ENCODE peak calls at places on chromosomes 12 and 14, in six cellular contexts. N, Z, V, T, C and P are unnamed samples. For H3K9me3, the result is how much of the 10 kb centered on the place peaks cover.

GRCh38 chr12:9936597-9936996 is 4.4 kb upstream of the CLEC2A start:
- DNase-seq in N (no peak), Z (no peak), V (no peak), T (no peak), C (no peak), P (no peak)

GRCh38 chr12:84038241-84038640 is 874.4 kb downstream of the SLC6A15 start:
- DNase-seq in N (no peak), Z (no peak), V (no peak), T (no peak), C (no peak), P (no peak)

GRCh38 chr14:58607131-58607531 is 30.6 kb upstream of the DACT1 start:
- DNase-seq in N (no peak), Z (no peak), V (no peak), T (no peak), C (no peak), P (no peak)

GRCh38 chr12:108121353-108121752 is 7.7 kb upstream of the WSCD2 start:
- DNase-seq in N (no peak), Z (no peak), V (no peak), T (no peak), C (no peak), P (no peak)

GRCh38 chr12:47650469-47650868 is 55.4 kb downstream of the RPAP3 start:
- DNase-seq in N (no peak), Z (no peak), V (no peak), T (no peak), C (no peak), P (no peak)

GRCh38 chr12:62268956-62269355 is 8.8 kb downstream of the USP15 start:
- DNase-seq in N (no peak), Z (no peak), V (no peak), T (no peak), C (no peak), P (no peak)

GRCh38 chr14:60723218-60724079 is 702 bp downstream of the SIX4 start:
- DNase-seq in N (peak), Z (peak), V (peak), T (no peak), C (peak), P (peak)

GRCh38 chr14:81341405-81342180 is 58.5 kb downstream of the STON2 start:
- DNase-seq in N (no peak), Z (no peak), V (no peak), T (no peak), C (no peak), P (no peak)

GRCh38 chr14:79196216-79196615 is 1015.1 kb downstream of the DIO2 start:
- DNase-seq in N (no peak), Z (no peak), V (no peak), T (no peak), C (no peak), P (no peak)

GRCh38 chr12:53791735-53792326 is 40.1 kb upstream of the CISTR start:
- DNase-seq in N (peak), Z (no peak), V (no peak), T (no peak), C (no peak), P (peak)

GRCh38 chr12:12240671-12241345 is 26.0 kb downstream of the LRP6 start:
- DNase-seq in N (peak), Z (no peak), V (no peak), T (no peak), C (no peak), P (no peak)

GRCh38 chr12:8080131-8080530 is 1.9 kb upstream of the NECAP1 start:
- DNase-seq in N (no peak), Z (no peak), V (no peak), T (no peak), C (no peak), P (no peak)

GRCh38 chr14:66483322-66483721 is 2.8 kb upstream of the CCDC196 start:
- DNase-seq in N (no peak), Z (no peak), V (no peak), T (no peak), C (no peak), P (peak)

GRCh38 chr12:107091381-107091780 is 2.0 kb downstream of the CRY1 start:
- DNase-seq in N (peak), Z (no peak), V (no peak), T (no peak), C (no peak), P (no peak)

GRCh38 chr12:130713581-130713991 is 2.5 kb downstream of the RIMBP2 start:
- DNase-seq in N (peak), Z (peak), V (peak), T (no peak), C (peak), P (no peak)

GRCh38 chr12:45887544-45887943 is 102.8 kb downstream of the SCAF11 start:
- DNase-seq in N (peak), Z (no peak), V (no peak), T (no peak), C (no peak), P (no peak)

GRCh38 chr14:76782885-76783566 is 21.8 kb downstream of the VASH1 start:
- DNase-seq in N (no peak), Z (peak), V (no peak), T (peak), C (peak), P (no peak)

GRCh38 chr14:38367922-38368321 is 112.0 kb upstream of the CLEC14A start:
- DNase-seq in N (no peak), Z (no peak), V (no peak), T (no peak), C (no peak), P (no peak)

GRCh38 chr14:22194669-22195068 is 394.4 kb downstream of the DAD1 start:
- DNase-seq in N (peak), Z (no peak), V (no peak), T (no peak), C (no peak), P (no peak)

GRCh38 chr12:83210933-83211332 is 524.2 kb downstream of the TMTC2 start:
- DNase-seq in N (no peak), Z (no peak), V (no peak), T (no peak), C (no peak), P (no peak)

GRCh38 chr12:57717846-57718640 is 20.5 kb downstream of the AGAP2 start:
- DNase-seq in N (no peak), Z (no peak), V (no peak), T (peak), C (no peak), P (no peak)

GRCh38 chr14:44798386-44799242 is 163.1 kb downstream of the KLHL28 start:
- DNase-seq in N (no peak), Z (no peak), V (no peak), T (no peak), C (no peak), P (no peak)

GRCh38 chr12:51976376-51977160 is 25.1 kb downstream of the ACVR1B start:
- DNase-seq in N (no peak), Z (no peak), V (no peak), T (no peak), C (no peak), P (peak)

GRCh38 chr12:106013941-106014340 is 124.8 kb downstream of the NUAK1 start:
- DNase-seq in N (no peak), Z (no peak), V (no peak), T (no peak), C (no peak), P (no peak)

GRCh38 chr12:11877869-11878780 is 192.6 kb upstream of the BCL2L14 start:
- DNase-seq in N (peak), Z (no peak), V (peak), T (no peak), C (no peak), P (peak)

GRCh38 chr14:32256606-32257005 is 53.5 kb upstream of the RNU6-8 start:
- DNase-seq in N (no peak), Z (no peak), V (no peak), T (no peak), C (no peak), P (no peak)

GRCh38 chr12:88530868-88531267 is 49.4 kb downstream of the KITLG start:
- DNase-seq in N (no peak), Z (no peak), V (no peak), T (no peak), C (no peak), P (no peak)

GRCh38 chr12:55742719-55743130 is at the start of gene GDF11:
- DNase-seq in N (peak), Z (peak), V (peak), T (peak), C (peak), P (peak)

GRCh38 chr12:69851976-69852375 is 26.9 kb downstream of the MYRFL start:
- DNase-seq in N (no peak), Z (no peak), V (no peak), T (no peak), C (no peak), P (no peak)

GRCh38 chr12:3962661-3963483 is 89.7 kb upstream of the PARP11 start:
- DNase-seq in N (no peak), Z (peak), V (peak), T (no peak), C (no peak), P (no peak)

GRCh38 chr12:63149884-63150254 is 1.1 kb downstream of the AVPR1A start:
- DNase-seq in N (no peak), Z (no peak), V (no peak), T (no peak), C (no peak), P (no peak)

GRCh38 chr12:112543666-112544185 is 125.0 kb downstream of the PTPN11 start:
- DNase-seq in N (peak), Z (no peak), V (no peak), T (no peak), C (no peak), P (no peak)

GRCh38 chr12:124517260-124518050 is 50.0 kb downstream of the NCOR2 start:
- DNase-seq in N (peak), Z (no peak), V (peak), T (no peak), C (peak), P (peak)

DNA sequence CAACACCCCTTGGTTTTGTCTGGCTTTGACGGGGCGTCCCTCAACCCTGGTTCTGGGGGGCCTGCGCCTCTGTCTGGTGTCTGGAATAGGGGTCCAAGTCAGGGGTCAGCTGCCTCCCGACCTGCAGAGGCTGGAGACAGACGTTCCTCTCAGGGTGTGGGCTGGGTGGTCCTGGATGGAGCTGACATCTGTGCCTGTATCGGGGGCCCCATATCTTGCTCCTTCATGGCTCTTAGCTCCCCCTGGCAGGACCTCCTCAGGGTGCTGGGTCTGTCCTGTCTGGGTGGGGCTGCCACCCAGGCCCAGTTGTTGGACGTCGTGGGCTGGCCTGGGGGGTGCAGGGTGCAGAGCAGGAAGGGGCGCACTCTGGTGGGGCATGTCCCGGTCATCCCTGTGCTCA is 374.8 kb downstream of the TMEM121 start:
- DNase-seq in N (no peak), Z (no peak), V (no peak), T (no peak), C (no peak), P (no peak)
- H3K9me3 ChIP-seq in N (under half), Z (under half), V (under half), T (under half), C (under half), P (under half)

GRCh38 chr12:6950944-6951540 is at the start of gene PTPN6:
- DNase-seq in N (no peak), Z (peak), V (no peak), T (no peak), C (peak), P (peak)
- H3K4me3 ChIP-seq in N (no peak), Z (peak), V (peak), T (peak), C (peak), P (no peak)

GRCh38 chr14:92199763-92200162 is 78.0 kb downstream of the CPSF2 start:
- DNase-seq in N (no peak), Z (no peak), V (no peak), T (no peak), C (no peak), P (no peak)
- TF ChIP-seq CTCF in N (no peak), Z (no peak), V (no peak), T (no peak), C (no peak), P (no peak)

GRCh38 chr14:29759521-29760340 is 167.9 kb downstream of the PRKD1 start:
- DNase-seq in N (peak), Z (no peak), V (no peak), T (no peak), C (no peak), P (no peak)

GRCh38 chr14:29755311-29756052 is 172.2 kb downstream of the PRKD1 start:
- DNase-seq in N (no peak), Z (no peak), V (no peak), T (no peak), C (no peak), P (peak)

GRCh38 chr14:29757711-29758233 is 169.9 kb downstream of the PRKD1 start:
- DNase-seq in N (no peak), Z (no peak), V (no peak), T (no peak), C (no peak), P (no peak)

GRCh38 chr14:29754134-29754533 is 173.5 kb downstream of the PRKD1 start:
- DNase-seq in N (no peak), Z (no peak), V (no peak), T (no peak), C (no peak), P (no peak)

DNA sequence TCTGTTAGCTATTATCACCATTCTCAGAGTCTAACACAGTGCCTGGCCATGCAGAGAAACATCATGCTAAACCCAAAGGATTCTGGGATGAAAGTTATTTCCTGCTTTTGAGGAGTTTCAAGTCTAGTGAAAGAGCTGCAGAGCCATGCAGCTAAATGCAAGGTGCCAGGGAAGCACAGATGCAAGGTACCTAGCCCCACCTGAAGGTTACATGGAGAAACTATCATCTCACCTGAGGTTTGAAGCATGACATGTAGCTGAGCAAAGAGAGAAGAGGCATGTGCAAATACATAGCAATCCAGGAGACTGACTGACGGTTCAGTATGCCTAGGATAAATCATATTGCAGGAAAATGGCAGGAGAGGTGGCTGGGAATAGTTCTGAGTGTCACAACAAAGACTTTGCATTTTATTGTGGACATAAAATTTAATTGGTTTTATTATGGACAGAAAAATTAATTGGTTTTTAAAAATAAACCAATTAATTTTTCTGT is 170.4 kb downstream of the PRKD1 start:
- DNase-seq in N (no peak), Z (no peak), V (no peak), T (no peak), C (no peak), P (no peak)
- H3K9me3 ChIP-seq in N (under half), Z (under half), V (under half), T (under half), C (under half), P (under half)

DNA sequence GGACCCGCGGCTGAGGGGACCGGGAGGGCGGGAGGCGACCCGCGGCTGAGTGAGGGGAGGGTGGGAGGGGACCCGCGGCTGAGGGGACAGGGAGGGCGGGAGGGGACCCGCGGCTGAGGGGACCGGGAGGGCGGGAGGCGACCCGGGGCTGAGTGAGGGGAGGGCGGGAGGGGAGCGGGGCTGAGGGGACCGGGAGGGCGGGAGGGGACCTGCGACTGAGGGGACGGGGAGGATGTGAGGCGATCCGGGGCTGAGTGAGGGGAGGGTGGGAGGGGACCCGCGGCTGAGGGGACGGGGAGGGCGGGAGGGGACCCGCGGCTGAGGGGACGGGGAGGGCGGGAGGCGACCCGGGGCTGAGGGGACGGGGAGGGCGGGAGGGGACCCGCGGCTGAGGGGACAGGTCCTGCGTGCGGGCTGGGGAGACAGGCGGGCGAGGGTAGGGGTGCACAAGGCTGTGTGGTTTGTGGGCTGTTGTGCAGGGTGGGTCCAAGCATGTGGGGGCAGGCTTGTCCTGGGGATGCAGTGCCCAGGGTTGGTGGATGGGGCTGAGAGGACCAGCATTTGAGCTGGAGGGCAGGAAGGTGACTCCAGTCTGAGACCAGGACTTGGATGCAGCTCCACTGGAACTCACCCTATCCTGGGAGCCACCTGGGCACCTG is 9.2 kb downstream of the PLD4 start:
- DNase-seq in N (no peak), Z (no peak), V (no peak), T (no peak), C (peak), P (no peak)
- H3K4me3 ChIP-seq in N (no peak), Z (peak), V (peak), T (peak), C (peak), P (no peak)